ENCODE peak calls at places on chromosomes 4 and X, in eight cellular contexts. One of them, this sample, is unnamed.

GRCh38 chrX:11932423-11932822 is 174.4 kb downstream of the MSL3 start:
- DNase-seq in GM12878: no peak
- DNase-seq in Panc1: no peak
- DNase-seq in transverse colon: no peak
- DNase-seq in GM23338: no peak
- DNase-seq in suprapubic skin: no peak
- DNase-seq in spleen: no peak
- DNase-seq in H1: no peak
- DNase-seq in this sample: no peak

GRCh38 chr4:66273110-66273509 is 602.8 kb upstream of the EPHA5 start:
- DNase-seq in GM23338: no peak
- DNase-seq in Panc1: no peak
- DNase-seq in spleen: no peak
- DNase-seq in H1: no peak
- DNase-seq in GM12878: no peak
- DNase-seq in transverse colon: no peak
- DNase-seq in suprapubic skin: no peak
- DNase-seq in this sample: no peak

GRCh38 chrX:101659601-101660063 is at the start of gene ARMCX2:
- DNase-seq in transverse colon: peak
- DNase-seq in spleen: peak
- DNase-seq in GM12878: no peak
- DNase-seq in Panc1: no peak
- DNase-seq in GM23338: peak
- DNase-seq in H1: no peak
- DNase-seq in suprapubic skin: no peak
- DNase-seq in this sample: peak

GRCh38 chr4:12987284-12987683 is 496.9 kb downstream of the RAB28 start:
- DNase-seq in Panc1: no peak
- DNase-seq in transverse colon: no peak
- DNase-seq in GM23338: no peak
- DNase-seq in H1: no peak
- DNase-seq in suprapubic skin: no peak
- DNase-seq in spleen: no peak
- DNase-seq in GM12878: no peak
- DNase-seq in this sample: no peak

GRCh38 chrX:13091111-13091765 is 46.8 kb upstream of the FAM9C start:
- DNase-seq in H1: no peak
- DNase-seq in transverse colon: no peak
- DNase-seq in suprapubic skin: no peak
- DNase-seq in GM12878: peak
- DNase-seq in spleen: no peak
- DNase-seq in Panc1: no peak
- DNase-seq in GM23338: no peak
- DNase-seq in this sample: no peak

GRCh38 chr4:52813546-52813945 is 48.6 kb upstream of the RASL11B start:
- DNase-seq in suprapubic skin: no peak
- DNase-seq in Panc1: no peak
- DNase-seq in transverse colon: no peak
- DNase-seq in H1: no peak
- DNase-seq in GM12878: no peak
- DNase-seq in GM23338: no peak
- DNase-seq in spleen: no peak
- DNase-seq in this sample: no peak

GRCh38 chr4:129239088-129239487 is 143.1 kb downstream of the C4orf33 start:
- DNase-seq in GM23338: no peak
- DNase-seq in Panc1: no peak
- DNase-seq in GM12878: no peak
- DNase-seq in H1: no peak
- DNase-seq in spleen: no peak
- DNase-seq in transverse colon: peak
- DNase-seq in suprapubic skin: no peak
- DNase-seq in this sample: no peak

GRCh38 chrX:116436358-116436816 is at the start of gene SLC6A14:
- DNase-seq in suprapubic skin: peak
- DNase-seq in H1: no peak
- DNase-seq in Panc1: no peak
- DNase-seq in spleen: no peak
- DNase-seq in GM12878: no peak
- DNase-seq in GM23338: no peak
- DNase-seq in transverse colon: peak
- DNase-seq in this sample: no peak

GRCh38 chr4:122764808-122765189 is 32.3 kb downstream of the BBS12 start:
- DNase-seq in Panc1: no peak
- DNase-seq in transverse colon: no peak
- DNase-seq in suprapubic skin: no peak
- DNase-seq in H1: no peak
- DNase-seq in GM23338: no peak
- DNase-seq in spleen: no peak
- DNase-seq in GM12878: no peak
- DNase-seq in this sample: no peak

GRCh38 chr4:47031713-47032404 is 492 bp downstream of the GABRB1 start:
- DNase-seq in GM23338: no peak
- DNase-seq in suprapubic skin: no peak
- DNase-seq in Panc1: no peak
- DNase-seq in transverse colon: peak
- DNase-seq in H1: no peak
- DNase-seq in GM12878: no peak
- DNase-seq in spleen: no peak
- DNase-seq in this sample: no peak

GRCh38 chr4:67721770-67722597 is 21.0 kb upstream of the UBA6 start:
- DNase-seq in Panc1: no peak
- DNase-seq in GM12878: no peak
- DNase-seq in spleen: no peak
- DNase-seq in suprapubic skin: no peak
- DNase-seq in H1: no peak
- DNase-seq in GM23338: peak
- DNase-seq in transverse colon: no peak
- DNase-seq in this sample: no peak

GRCh38 chr4:152696764-152697250 is 17.0 kb upstream of the TMEM154 start:
- DNase-seq in spleen: no peak
- DNase-seq in transverse colon: peak
- DNase-seq in GM23338: no peak
- DNase-seq in GM12878: peak
- DNase-seq in suprapubic skin: no peak
- DNase-seq in Panc1: no peak
- DNase-seq in H1: no peak
- DNase-seq in this sample: peak

GRCh38 chr4:109027016-109027500 is 264.2 kb upstream of the ETNPPL start:
- DNase-seq in GM12878: no peak
- DNase-seq in GM23338: no peak
- DNase-seq in Panc1: no peak
- DNase-seq in suprapubic skin: no peak
- DNase-seq in spleen: no peak
- DNase-seq in transverse colon: no peak
- DNase-seq in H1: no peak
- DNase-seq in this sample: no peak

DNA sequence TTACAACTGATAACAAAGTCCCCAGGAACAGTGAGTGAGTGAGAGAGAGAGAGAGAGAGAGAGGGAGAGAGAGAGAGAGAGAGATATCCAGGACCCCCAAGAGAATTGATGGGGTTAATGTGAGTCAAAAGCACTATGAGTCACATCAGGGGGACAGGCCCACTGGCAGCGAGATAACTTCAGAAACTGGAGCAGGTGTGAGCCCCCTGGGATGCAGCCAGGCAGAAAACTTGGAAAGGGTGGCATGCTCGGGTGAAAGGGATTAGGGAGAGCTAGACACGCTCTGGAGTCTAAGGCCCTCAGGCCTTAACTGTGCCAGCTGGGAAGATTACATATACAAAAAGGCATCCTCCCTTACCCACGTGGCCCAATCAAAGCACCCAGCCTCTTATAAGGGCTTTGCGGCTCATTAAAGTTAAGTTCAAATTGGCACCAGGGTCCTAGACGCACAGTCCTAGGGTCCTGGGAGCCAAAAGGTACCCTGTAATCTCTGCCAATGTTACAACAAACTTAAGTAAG is 843 bp downstream of the ACOT9 start:
- DNase-seq in GM23338: peak
- DNase-seq in suprapubic skin: no peak
- DNase-seq in Panc1: no peak
- DNase-seq in H1: peak
- DNase-seq in transverse colon: peak
- DNase-seq in GM12878: no peak
- DNase-seq in spleen: no peak
- DNase-seq in this sample: no peak
- TF ChIP-seq POLR2AphosphoS5 in GM23338: no peak
- TF ChIP-seq POLR2AphosphoS5 in suprapubic skin: no peak
- TF ChIP-seq POLR2AphosphoS5 in Panc1: no peak
- TF ChIP-seq POLR2AphosphoS5 in H1: no peak
- TF ChIP-seq POLR2AphosphoS5 in transverse colon: peak
- TF ChIP-seq POLR2AphosphoS5 in GM12878: no peak
- TF ChIP-seq POLR2AphosphoS5 in spleen: no peak
- TF ChIP-seq POLR2AphosphoS5 in this sample: no peak

GRCh38 chrX:77431227-77431626 is 16.0 kb upstream of the FGF16 start:
- DNase-seq in H1: no peak
- DNase-seq in transverse colon: no peak
- DNase-seq in spleen: no peak
- DNase-seq in suprapubic skin: no peak
- DNase-seq in GM12878: no peak
- DNase-seq in GM23338: peak
- DNase-seq in Panc1: no peak
- DNase-seq in this sample: no peak
- TF ChIP-seq POLR2AphosphoS5 in H1: no peak
- TF ChIP-seq POLR2AphosphoS5 in transverse colon: no peak
- TF ChIP-seq POLR2AphosphoS5 in spleen: no peak
- TF ChIP-seq POLR2AphosphoS5 in suprapubic skin: no peak
- TF ChIP-seq POLR2AphosphoS5 in GM12878: no peak
- TF ChIP-seq POLR2AphosphoS5 in GM23338: no peak
- TF ChIP-seq POLR2AphosphoS5 in Panc1: no peak
- TF ChIP-seq POLR2AphosphoS5 in this sample: no peak

GRCh38 chr4:37890501-37891220 is at the start of gene TBC1D1:
- DNase-seq in transverse colon: peak
- DNase-seq in spleen: peak
- DNase-seq in Panc1: no peak
- DNase-seq in GM23338: peak
- DNase-seq in suprapubic skin: peak
- DNase-seq in H1: no peak
- DNase-seq in GM12878: no peak
- DNase-seq in this sample: peak

GRCh38 chr4:37892641-37893040 is 1.8 kb downstream of the TBC1D1 start:
- DNase-seq in GM23338: no peak
- DNase-seq in Panc1: no peak
- DNase-seq in GM12878: peak
- DNase-seq in transverse colon: peak
- DNase-seq in spleen: peak
- DNase-seq in suprapubic skin: no peak
- DNase-seq in H1: no peak
- DNase-seq in this sample: peak

GRCh38 chr4:37893164-37893563 is 2.3 kb downstream of the TBC1D1 start:
- DNase-seq in spleen: no peak
- DNase-seq in H1: no peak
- DNase-seq in GM23338: no peak
- DNase-seq in GM12878: no peak
- DNase-seq in transverse colon: no peak
- DNase-seq in suprapubic skin: no peak
- DNase-seq in Panc1: no peak
- DNase-seq in this sample: no peak

GRCh38 chr4:37889849-37890500 is 909 bp upstream of the TBC1D1 start:
- DNase-seq in suprapubic skin: no peak
- DNase-seq in transverse colon: peak
- DNase-seq in GM12878: no peak
- DNase-seq in Panc1: no peak
- DNase-seq in H1: no peak
- DNase-seq in GM23338: peak
- DNase-seq in spleen: peak
- DNase-seq in this sample: no peak

GRCh38 chr4:37891221-37892159 is 606 bp downstream of the TBC1D1 start:
- DNase-seq in GM23338: peak
- DNase-seq in GM12878: peak
- DNase-seq in H1: no peak
- DNase-seq in Panc1: no peak
- DNase-seq in spleen: no peak
- DNase-seq in transverse colon: peak
- DNase-seq in suprapubic skin: no peak
- DNase-seq in this sample: peak
- TF ChIP-seq POLR2AphosphoS5 in GM23338: no peak
- TF ChIP-seq POLR2AphosphoS5 in GM12878: no peak
- TF ChIP-seq POLR2AphosphoS5 in H1: no peak
- TF ChIP-seq POLR2AphosphoS5 in Panc1: no peak
- TF ChIP-seq POLR2AphosphoS5 in spleen: peak
- TF ChIP-seq POLR2AphosphoS5 in transverse colon: no peak
- TF ChIP-seq POLR2AphosphoS5 in suprapubic skin: no peak
- TF ChIP-seq POLR2AphosphoS5 in this sample: no peak

DNA sequence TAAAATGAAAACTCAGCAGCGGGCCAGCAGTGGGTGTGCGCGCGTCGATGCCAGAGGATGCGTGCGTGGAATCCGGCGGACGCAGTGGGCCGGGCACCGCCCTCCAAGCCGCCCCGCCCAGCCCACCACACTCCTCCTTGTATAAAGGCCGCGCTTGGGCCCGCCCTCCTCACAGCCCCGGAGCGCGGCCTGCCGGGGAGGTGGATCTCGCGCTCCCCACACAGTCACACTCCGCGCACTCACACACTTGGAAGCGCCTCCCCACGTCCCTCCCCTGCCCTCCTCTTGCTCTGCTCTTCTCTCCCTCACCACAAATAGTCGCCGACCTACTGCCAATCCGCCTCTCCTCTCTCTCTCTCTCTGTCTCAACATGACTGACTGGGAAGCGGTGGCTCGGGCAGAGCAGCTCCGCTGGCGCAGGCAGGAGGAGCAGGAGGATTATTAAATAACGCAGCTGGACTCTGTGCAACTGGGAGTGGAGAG is at the start of gene CCSER1:
- DNase-seq in GM12878: no peak
- DNase-seq in transverse colon: peak
- DNase-seq in spleen: peak
- DNase-seq in Panc1: no peak
- DNase-seq in H1: no peak
- DNase-seq in GM23338: peak
- DNase-seq in suprapubic skin: peak
- DNase-seq in this sample: peak
- TF ChIP-seq POLR2AphosphoS5 in GM12878: peak
- TF ChIP-seq POLR2AphosphoS5 in transverse colon: peak
- TF ChIP-seq POLR2AphosphoS5 in spleen: peak
- TF ChIP-seq POLR2AphosphoS5 in Panc1: no peak
- TF ChIP-seq POLR2AphosphoS5 in H1: peak
- TF ChIP-seq POLR2AphosphoS5 in GM23338: peak
- TF ChIP-seq POLR2AphosphoS5 in suprapubic skin: peak
- TF ChIP-seq POLR2AphosphoS5 in this sample: peak

GRCh38 chrX:133897593-133898163 is 87.7 kb downstream of the GPC3 start:
- DNase-seq in H1: no peak
- DNase-seq in transverse colon: no peak
- DNase-seq in spleen: no peak
- DNase-seq in GM12878: no peak
- DNase-seq in GM23338: no peak
- DNase-seq in suprapubic skin: no peak
- DNase-seq in Panc1: no peak
- DNase-seq in this sample: no peak
- TF ChIP-seq POLR2AphosphoS5 in H1: no peak
- TF ChIP-seq POLR2AphosphoS5 in transverse colon: no peak
- TF ChIP-seq POLR2AphosphoS5 in spleen: no peak
- TF ChIP-seq POLR2AphosphoS5 in GM12878: no peak
- TF ChIP-seq POLR2AphosphoS5 in GM23338: no peak
- TF ChIP-seq POLR2AphosphoS5 in suprapubic skin: no peak
- TF ChIP-seq POLR2AphosphoS5 in Panc1: no peak
- TF ChIP-seq POLR2AphosphoS5 in this sample: no peak

This sample was measured in GM12891.